ENCODE peak calls at places on chromosomes 1 and 21, in five cellular contexts. M, N, J, U and I are unnamed samples.

GRCh38 chr1:234839663-234840062 is 229.7 kb upstream of the IRF2BP2 start:
- DNase-seq in U (no peak), N (no peak), M (no peak), J (no peak), I (no peak)

GRCh38 chr1:215719569-215719968 is 152.5 kb downstream of the KCTD3 start:
- DNase-seq in J (no peak), M (no peak), U (no peak), N (no peak), I (no peak)

GRCh38 chr1:9389969-9390368 is 97.3 kb downstream of the SPSB1 start:
- DNase-seq in M (no peak), N (no peak), J (no peak), U (no peak), I (no peak)

GRCh38 chr1:34050711-34051485 is 114.1 kb downstream of the CSMD2 start:
- DNase-seq in M (no peak), U (no peak), J (no peak), N (no peak), I (no peak)

GRCh38 chr1:241432241-241432640 is 75.2 kb upstream of the RGS7 start:
- DNase-seq in J (no peak), M (no peak), N (no peak), U (no peak), I (no peak)

GRCh38 chr1:232012773-232013386 is 386.3 kb downstream of the DISC1 start:
- DNase-seq in M (peak), U (no peak), N (peak), J (no peak), I (no peak)

GRCh38 chr1:153538315-153538821 is 2.4 kb downstream of the S100A5 start:
- DNase-seq in J (no peak), M (no peak), N (no peak), U (no peak), I (no peak)

GRCh38 chr1:5637171-5637570 is 355.1 kb downstream of the NPHP4 start:
- DNase-seq in M (no peak), J (no peak), U (no peak), N (no peak), I (peak)

GRCh38 chr1:247386695-247387094 is 29.3 kb upstream of the NLRP3 start:
- DNase-seq in N (no peak), J (no peak), U (no peak), M (no peak), I (no peak)

GRCh38 chr1:37919277-37919676 is 27.6 kb downstream of the INPP5B start:
- DNase-seq in N (peak), U (no peak), M (no peak), J (no peak), I (no peak)
- TF ChIP-seq CTCF in N (no peak), U (peak), M (peak), J (no peak), I (no peak)

DNA sequence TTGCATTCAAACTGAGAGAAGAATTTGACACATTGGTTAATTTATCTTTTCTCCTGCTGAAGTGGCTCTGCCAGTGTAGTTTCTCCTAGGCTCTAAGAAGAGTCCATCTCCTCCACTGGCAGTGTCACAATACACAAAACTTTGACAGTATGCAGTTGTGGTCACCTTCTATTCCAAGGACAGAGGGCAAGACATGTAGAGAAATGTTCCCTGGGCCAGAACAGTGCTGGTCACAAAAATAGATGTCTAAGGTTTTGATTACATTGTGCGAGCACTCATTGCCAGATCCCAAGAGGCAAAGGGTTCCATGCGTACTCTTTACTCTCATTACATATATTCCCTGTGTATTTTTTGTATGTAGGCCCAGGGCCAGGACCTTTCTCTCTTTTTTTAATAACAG is 148.1 kb upstream of the UBE2U start:
- DNase-seq in N (no peak), U (no peak), J (peak), M (no peak), I (no peak)
- H3K27ac ChIP-seq in N (no peak), U (no peak), J (no peak), M (peak), I (no peak)

GRCh38 chr21:45356251-45356650 is 48.7 kb upstream of the COL18A1 start:
- DNase-seq in J (no peak), U (no peak), N (no peak), M (no peak), I (no peak)

GRCh38 chr21:45358261-45358670 is 46.7 kb upstream of the COL18A1 start:
- DNase-seq in N (no peak), U (no peak), M (no peak), J (no peak), I (no peak)

GRCh38 chr21:45356653-45357435 is 48.1 kb upstream of the COL18A1 start:
- DNase-seq in M (no peak), U (no peak), J (no peak), N (no peak), I (no peak)

GRCh38 chr21:45358711-45359310 is 46.2 kb upstream of the COL18A1 start:
- DNase-seq in J (no peak), N (no peak), M (no peak), U (no peak), I (no peak)

GRCh38 chr21:45357436-45358260 is 47.3 kb upstream of the COL18A1 start:
- DNase-seq in N (peak), M (peak), J (no peak), U (no peak), I (no peak)
- TF ChIP-seq CTCF in N (no peak), M (no peak), J (no peak), U (no peak), I (no peak)

GRCh38 chr1:81806432-81806770 is 5.7 kb downstream of the ADGRL2 start:
- DNase-seq in N (no peak), M (no peak), J (no peak), U (no peak), I (no peak)
- H3K27ac ChIP-seq in N (no peak), M (peak), J (no peak), U (no peak), I (no peak)

GRCh38 chr1:200033511-200034261 is 6.2 kb downstream of the NR5A2 start:
- DNase-seq in J (no peak), U (no peak), N (no peak), M (no peak), I (no peak)
- TF ChIP-seq CTCF in J (no peak), U (no peak), N (no peak), M (no peak), I (no peak)

GRCh38 chr1:40661678-40662077 is 3.8 kb downstream of the RIMS3 start:
- DNase-seq in M (no peak), U (no peak), N (no peak), J (no peak), I (no peak)
- H3K27ac ChIP-seq in M (no peak), U (no peak), N (no peak), J (no peak), I (no peak)

DNA sequence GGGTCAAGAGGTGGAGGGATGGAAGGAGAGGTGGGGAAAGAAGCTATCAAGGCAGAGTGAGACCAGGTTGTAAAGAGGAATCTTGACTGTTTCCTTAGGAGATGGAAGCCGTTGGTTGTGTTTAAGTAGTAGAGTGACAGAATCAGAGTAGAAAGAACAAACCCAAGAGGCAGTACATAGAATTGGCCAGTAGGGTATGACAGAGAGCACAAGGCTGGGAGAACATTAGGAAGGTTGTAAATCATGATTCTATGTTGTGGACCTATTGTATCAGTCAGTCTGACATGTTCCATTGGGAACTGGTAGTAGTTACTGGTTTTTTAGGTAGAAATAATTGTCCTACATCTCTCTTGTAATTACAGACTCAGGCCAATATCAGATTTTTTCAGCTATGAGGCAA is 486.9 kb upstream of the USP24 start:
- DNase-seq in M (no peak), J (no peak), N (no peak), U (no peak), I (no peak)
- TF ChIP-seq CTCF in M (peak), J (peak), N (peak), U (peak), I (peak)